ENCODE peak calls at places on chromosomes 7 and 10, in ten cellular contexts. Z, B, I, S, R, V, N, K, G and O are unnamed samples.

GRCh38 chr7:92768501-92769360 is 67.6 kb downstream of the CDK6 start:
- DNase-seq in I (no peak), S (no peak), B (no peak), G (no peak), R (peak), Z (no peak), K (no peak), V (no peak), N (no peak), O (peak)

GRCh38 chr10:17562572-17562971 is 54.6 kb downstream of the HACD1 start:
- DNase-seq in G (no peak), I (no peak), Z (peak), N (no peak), V (no peak), K (no peak), B (no peak), S (no peak), R (peak), O (peak)

GRCh38 chr10:71396084-71396713 is 521 bp upstream of the CDH23 start:
- DNase-seq in K (peak), S (no peak), R (no peak), V (peak), B (no peak), N (peak), I (peak), G (peak), Z (peak), O (no peak)

GRCh38 chr7:66629222-66629658 is 559 bp downstream of the KCTD7 start:
- DNase-seq in B (peak), N (no peak), K (no peak), Z (no peak), R (no peak), S (no peak), V (peak), I (peak), G (peak), O (no peak)

GRCh38 chr10:101438881-101439391 is 85.0 kb downstream of the BTRC start:
- DNase-seq in I (no peak), V (no peak), K (no peak), R (peak), N (no peak), Z (no peak), G (no peak), S (no peak), B (no peak), O (no peak)

GRCh38 chr7:1349351-1349761 is 109.9 kb downstream of the MICALL2 start:
- DNase-seq in Z (no peak), B (no peak), I (no peak), V (no peak), G (no peak), N (no peak), K (no peak), S (no peak), R (no peak), O (no peak)

GRCh38 chr10:77888356-77888703 is 38.2 kb downstream of the DLG5 start:
- DNase-seq in N (no peak), Z (no peak), I (no peak), K (no peak), S (no peak), G (no peak), B (no peak), R (no peak), V (no peak), O (peak)

GRCh38 chr7:19113855-19114590 is 3.4 kb downstream of the TWIST1 start:
- DNase-seq in V (no peak), N (no peak), B (no peak), I (no peak), G (no peak), R (peak), S (no peak), Z (peak), K (no peak), O (peak)

GRCh38 chr7:23469961-23470250 is 385 bp downstream of the IGF2BP3 start:
- DNase-seq in V (no peak), S (no peak), R (no peak), K (no peak), I (no peak), Z (no peak), N (no peak), B (no peak), G (no peak), O (no peak)

GRCh38 chr7:51046482-51046881 is 263.8 kb upstream of the GRB10 start:
- DNase-seq in Z (no peak), G (no peak), R (no peak), I (no peak), B (no peak), N (no peak), S (no peak), V (peak), K (no peak), O (no peak)

GRCh38 chr10:33483124-33483794 is 148.8 kb upstream of the NRP1 start:
- DNase-seq in I (no peak), B (no peak), Z (no peak), G (no peak), V (no peak), N (no peak), R (peak), S (no peak), K (no peak), O (no peak)

GRCh38 chr10:104273291-104273690 is 4.3 kb downstream of the GSTO2 start:
- DNase-seq in N (no peak), K (no peak), G (no peak), Z (no peak), B (no peak), I (no peak), V (no peak), R (peak), S (no peak), O (no peak)

GRCh38 chr7:81161459-81162075 is 242.7 kb upstream of the SEMA3C start:
- DNase-seq in V (no peak), N (no peak), R (peak), K (no peak), B (no peak), G (no peak), S (peak), Z (peak), I (no peak), O (peak)

GRCh38 chr7:13742126-13742525 is 247.3 kb downstream of the ETV1 start:
- DNase-seq in K (no peak), I (no peak), S (no peak), G (no peak), N (no peak), Z (peak), R (peak), B (peak), V (no peak), O (peak)

GRCh38 chr10:88911851-88912250 is 31.8 kb downstream of the STAMBPL1 start:
- DNase-seq in R (no peak), K (no peak), N (no peak), B (no peak), Z (no peak), G (no peak), S (no peak), I (no peak), V (no peak), O (no peak)

GRCh38 chr10:123863189-123863580 is 28.4 kb downstream of the CPXM2 start:
- DNase-seq in S (no peak), R (no peak), B (no peak), V (peak), G (no peak), K (no peak), I (no peak), Z (no peak), N (no peak), O (no peak)

GRCh38 chr7:45153238-45153637 is 4.4 kb upstream of the RAMP3 start:
- DNase-seq in Z (no peak), K (peak), V (no peak), N (no peak), I (no peak), S (no peak), B (no peak), G (no peak), R (peak), O (no peak)

GRCh38 chr7:15888090-15888489 is 201.6 kb upstream of the MEOX2 start:
- DNase-seq in Z (no peak), N (no peak), V (no peak), B (no peak), G (no peak), K (no peak), R (no peak), I (no peak), S (no peak), O (no peak)

GRCh38 chr7:137642031-137642430 is 204.7 kb downstream of the DGKI start:
- DNase-seq in N (no peak), B (no peak), G (no peak), I (no peak), V (no peak), K (no peak), S (no peak), Z (no peak), R (no peak), O (peak)

GRCh38 chr7:14834456-14834855 is 68.1 kb downstream of the DGKB start:
- DNase-seq in K (no peak), I (no peak), V (no peak), S (no peak), Z (peak), R (peak), N (peak), G (no peak), B (no peak), O (peak)

GRCh38 chr7:159067870-159068787 is 76.5 kb downstream of the VIPR2 start:
- DNase-seq in N (peak), K (peak), S (no peak), R (no peak), Z (no peak), G (no peak), B (no peak), V (peak), I (peak), O (no peak)

GRCh38 chr7:100065452-100066186 is 15.9 kb downstream of the ZNF3 start:
- DNase-seq in N (no peak), V (no peak), K (no peak), R (peak), Z (peak), I (no peak), G (no peak), B (no peak), S (no peak), O (peak)

GRCh38 chr7:106621393-106622132 is 39.4 kb downstream of the CCDC71L start:
- DNase-seq in V (no peak), Z (no peak), K (no peak), R (no peak), N (no peak), I (no peak), S (no peak), G (no peak), B (no peak), O (no peak)

GRCh38 chr7:157848508-157849340 is 511.9 kb downstream of the DNAJB6 start:
- DNase-seq in G (no peak), Z (no peak), N (no peak), V (no peak), S (no peak), K (no peak), I (no peak), R (no peak), B (no peak), O (no peak)

DNA sequence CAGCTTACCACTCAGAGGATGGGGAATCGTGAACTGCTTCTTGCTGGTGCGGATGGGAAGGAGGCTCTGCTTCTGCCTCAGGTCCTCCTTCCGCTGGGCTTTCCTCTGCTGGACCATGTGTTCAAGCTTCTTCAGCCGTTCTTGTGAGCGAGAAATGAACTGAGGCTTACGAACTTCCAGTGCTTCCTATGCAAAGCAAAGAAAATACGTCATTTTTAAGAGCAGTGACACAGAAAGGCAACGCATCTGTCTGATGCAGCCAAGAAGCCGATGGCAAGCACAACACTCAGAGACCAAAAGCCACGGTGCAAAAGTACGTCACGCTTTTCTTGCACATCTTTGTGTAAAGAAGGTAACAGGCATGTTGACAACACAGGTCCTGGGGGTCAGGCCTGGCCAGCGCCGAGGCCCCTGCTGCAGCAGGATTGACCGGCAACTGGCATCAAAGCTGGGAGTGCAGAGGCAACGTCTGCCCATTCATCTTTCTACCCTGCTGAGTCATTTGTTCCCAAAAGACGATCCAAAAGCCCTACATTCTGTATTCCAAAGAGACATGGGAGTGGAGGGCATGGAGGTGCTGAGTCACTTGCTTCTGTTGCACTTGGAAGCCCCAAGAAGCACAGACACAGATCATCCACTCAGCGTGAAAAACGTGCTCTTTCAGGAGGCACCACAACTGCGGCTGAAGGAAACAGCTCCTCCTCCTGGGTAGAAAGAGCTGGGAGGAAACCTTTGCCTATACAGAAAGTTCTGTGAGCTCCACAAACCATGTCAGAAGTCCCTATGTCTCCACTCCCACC is 71.0 kb upstream of the ADAM12 start:
- DNase-seq in Z (peak), I (no peak), S (no peak), K (no peak), R (peak), N (no peak), B (no peak), V (no peak), G (no peak), O (peak)
- TF ChIP-seq CTCF in Z (peak), I (no peak), S (no peak), K (no peak), R (no peak), N (no peak), B (no peak), V (no peak), G (no peak), O (peak)

DNA sequence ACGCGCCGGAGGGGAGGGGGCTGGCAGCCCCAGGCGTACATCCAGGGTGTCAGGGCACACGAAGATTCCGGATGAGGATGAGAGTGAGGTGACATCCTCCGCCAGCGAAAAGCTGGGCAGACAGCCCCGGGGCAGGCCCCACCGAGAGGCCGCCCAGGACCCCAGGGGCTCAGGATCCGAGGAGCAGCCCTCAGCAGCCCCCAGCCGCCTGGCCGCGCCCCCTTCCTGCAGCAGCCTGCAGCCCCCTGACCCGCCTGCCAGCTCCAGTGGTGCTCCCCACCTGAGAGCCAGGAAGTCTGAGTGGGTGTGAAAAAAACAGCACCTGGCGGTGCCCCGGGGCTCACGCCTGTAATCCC is 3.2 kb downstream of the GJD4 start:
- DNase-seq in I (no peak), Z (no peak), R (no peak), G (no peak), K (no peak), S (no peak), B (no peak), V (no peak), N (no peak), O (no peak)
- H3K4me3 ChIP-seq in I (no peak), Z (peak), R (no peak), G (peak), K (peak), S (no peak), B (no peak), V (no peak), N (peak), O (peak)

DNA sequence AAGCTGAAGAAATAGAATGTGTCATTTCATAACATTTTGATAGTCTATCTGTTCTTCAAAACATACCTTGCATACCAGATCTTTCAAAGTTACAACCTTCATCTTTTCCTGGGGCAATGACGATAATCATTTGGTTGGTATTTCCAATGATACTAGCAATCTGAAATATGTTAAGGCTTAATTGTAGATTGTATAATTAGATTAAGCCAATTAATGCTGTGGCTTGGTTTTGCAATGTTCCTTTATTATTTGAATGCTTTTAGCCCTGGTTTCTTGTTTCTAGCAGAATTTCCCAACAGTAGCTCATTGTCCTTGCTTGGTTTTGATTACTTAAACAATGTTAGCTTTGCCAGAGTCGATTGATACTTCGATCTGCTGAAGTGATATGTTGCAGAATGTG is 84.6 kb downstream of the CABCOCO1 start:
- DNase-seq in B (no peak), R (no peak), I (no peak), K (no peak), S (peak), Z (no peak), N (no peak), G (no peak), V (no peak), O (no peak)
- TF ChIP-seq CTCF in B (no peak), R (no peak), I (no peak), K (no peak), S (no peak), Z (no peak), N (no peak), G (no peak), V (no peak), O (no peak)

GRCh38 chr7:20793258-20793657 is 6.6 kb upstream of the SP8 start:
- DNase-seq in K (no peak), S (no peak), V (no peak), Z (no peak), G (no peak), I (no peak), N (no peak), R (no peak), B (no peak), O (no peak)

GRCh38 chr7:20793686-20794394 is 7.2 kb upstream of the SP8 start:
- DNase-seq in B (no peak), I (no peak), V (no peak), G (no peak), R (no peak), K (no peak), S (no peak), N (no peak), Z (no peak), O (no peak)

GRCh38 chr7:20795881-20796280 is 9.2 kb upstream of the SP8 start:
- DNase-seq in S (no peak), I (no peak), G (no peak), K (no peak), B (no peak), N (no peak), V (no peak), R (no peak), Z (no peak), O (no peak)

GRCh38 chr7:20795361-20795760 is 8.7 kb upstream of the SP8 start:
- DNase-seq in B (no peak), Z (no peak), V (no peak), K (no peak), G (no peak), N (no peak), S (no peak), R (no peak), I (no peak), O (no peak)

GRCh38 chr7:20794676-20795075 is 8.0 kb upstream of the SP8 start:
- DNase-seq in V (no peak), Z (no peak), B (no peak), I (no peak), N (no peak), R (no peak), S (no peak), G (no peak), K (no peak), O (no peak)
- H3K4me3 ChIP-seq in V (no peak), Z (no peak), B (no peak), I (no peak), N (no peak), R (no peak), S (no peak), G (no peak), K (no peak), O (no peak)

GRCh38 chr10:97180367-97180763 is 5.4 kb downstream of the SLIT1 start:
- DNase-seq in K (no peak), B (no peak), S (no peak), R (no peak), N (no peak), G (no peak), Z (no peak), I (no peak), V (no peak), O (no peak)

GRCh38 chr10:97179311-97179710 is 6.4 kb downstream of the SLIT1 start:
- DNase-seq in G (no peak), Z (no peak), S (no peak), R (no peak), V (no peak), K (no peak), I (no peak), B (no peak), N (no peak), O (no peak)

GRCh38 chr10:97180986-97181385 is 4.8 kb downstream of the SLIT1 start:
- DNase-seq in B (no peak), S (no peak), I (no peak), N (no peak), V (no peak), G (no peak), K (peak), Z (no peak), R (no peak), O (no peak)

GRCh38 chr10:97178074-97178473 is 7.7 kb downstream of the SLIT1 start:
- DNase-seq in R (no peak), G (no peak), K (no peak), Z (no peak), I (no peak), N (no peak), S (no peak), B (no peak), V (no peak), O (no peak)

GRCh38 chr10:97179731-97180366 is 5.9 kb downstream of the SLIT1 start:
- DNase-seq in V (no peak), S (peak), Z (no peak), B (no peak), N (no peak), R (no peak), G (no peak), K (peak), I (no peak), O (no peak)
- TF ChIP-seq CTCF in V (no peak), S (peak), Z (peak), B (no peak), N (peak), R (no peak), G (no peak), K (no peak), I (peak), O (no peak)

GRCh38 chr7:76368190-76368589 is 9.4 kb upstream of the YWHAG start:
- DNase-seq in S (no peak), N (no peak), I (no peak), R (no peak), G (no peak), Z (no peak), V (no peak), K (no peak), B (no peak), O (no peak)

GRCh38 chr7:76359111-76359986 is 558 bp upstream of the YWHAG start:
- DNase-seq in B (peak), I (peak), Z (peak), K (peak), N (peak), V (peak), R (peak), S (peak), G (peak), O (peak)

GRCh38 chr7:76369011-76369410 is 10.2 kb upstream of the YWHAG start:
- DNase-seq in B (no peak), V (no peak), S (no peak), K (no peak), Z (no peak), G (no peak), N (no peak), I (no peak), R (no peak), O (no peak)

GRCh38 chr7:76358478-76359110 is at the start of gene YWHAG:
- DNase-seq in S (peak), R (peak), B (peak), G (peak), Z (peak), V (peak), N (peak), I (peak), K (peak), O (peak)

GRCh38 chr7:76364198-76364584 is 5.4 kb upstream of the YWHAG start:
- DNase-seq in Z (peak), B (no peak), V (no peak), S (no peak), R (peak), G (no peak), I (no peak), N (peak), K (peak), O (peak)
- H3K4me3 ChIP-seq in Z (no peak), B (no peak), V (no peak), S (no peak), R (no peak), G (no peak), I (no peak), N (no peak), K (no peak), O (no peak)

DNA sequence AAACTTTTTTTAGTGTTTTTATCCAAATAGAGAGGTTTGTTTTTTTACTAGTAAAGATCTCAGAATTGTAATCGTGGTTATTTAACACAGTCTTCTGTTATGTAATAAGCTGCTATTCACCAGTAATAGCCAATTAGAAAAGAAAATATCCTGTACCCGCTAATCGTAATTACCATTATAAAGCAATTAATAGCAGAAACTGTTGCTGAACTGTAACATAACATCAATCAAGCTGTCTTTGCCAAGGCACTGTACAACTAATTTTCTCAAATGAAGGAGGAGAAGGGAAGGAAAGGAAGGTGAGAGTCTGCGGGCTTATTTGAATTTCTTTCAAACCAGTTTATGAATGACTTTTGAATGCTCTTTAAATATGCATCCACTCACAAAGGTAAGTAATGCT is 9.3 kb downstream of the ZNF277 start:
- DNase-seq in B (no peak), N (no peak), V (no peak), K (no peak), R (no peak), G (no peak), I (no peak), S (no peak), Z (no peak), O (no peak)
- TF ChIP-seq CTCF in B (no peak), N (no peak), V (no peak), K (no peak), R (no peak), G (no peak), I (no peak), S (no peak), Z (no peak), O (no peak)